ENCODE peak calls at places on chromosome 16, in nine cellular contexts. W is GM23248; Q is neural progenitor cell; P is dorsolateral prefrontal cortex; L is heart right ventricle; U is CD8-positive, alpha-beta memory T cell; V is NB4; T is tibial nerve; D is esophagus squamous epithelium. B is an unnamed sample.

GRCh38 chr16:53636978-53637377 is 66.7 kb downstream of the RPGRIP1L start:
- DNase-seq in W (no peak), Q (no peak), P (no peak), L (no peak), U (no peak), V (no peak), T (no peak), D (no peak), B (no peak)

GRCh38 chr16:77807-78443 is at the start of gene MPG:
- DNase-seq in W (peak; percentile 89), Q (peak; percentile 89), P (peak; percentile 81), L (peak; percentile 89), U (peak; percentile 71), V (peak; percentile 80), T (peak; percentile 80), D (no peak), B (no peak)

GRCh38 chr16:15607700-15608396 is 35.1 kb downstream of the MARF1 start:
- DNase-seq in W (peak; percentile 31), Q (no peak), P (no peak), L (peak; percentile 57), U (no peak), V (peak; percentile 29), T (peak; percentile 27), D (no peak), B (peak; percentile 17)

GRCh38 chr16:64657316-64658011 is 464.4 kb downstream of the CDH11 start:
- DNase-seq in W (peak; percentile 70), Q (no peak), P (no peak), L (no peak), U (no peak), V (no peak), T (no peak), D (no peak), B (peak; percentile 39)

GRCh38 chr16:82082097-82082496 is 47.0 kb downstream of the HSD17B2 start:
- DNase-seq in W (no peak), Q (no peak), P (no peak), L (no peak), U (no peak), V (no peak), T (no peak), D (no peak), B (no peak)

GRCh38 chr16:2846511-2847310 is 11.3 kb downstream of the PRSS22 start:
- DNase-seq in W (peak; percentile 81), Q (no peak), P (peak; percentile 22), L (no peak), U (no peak), V (no peak), T (no peak), D (no peak), B (peak; percentile 31)

GRCh38 chr16:75267631-75268264 is 16.3 kb upstream of the BCAR1 start:
- DNase-seq in W (peak; percentile 80), Q (no peak), P (no peak), L (peak; percentile 77), U (no peak), V (no peak), T (no peak), D (no peak), B (no peak)

GRCh38 chr16:73505178-73505968 is 457.4 kb upstream of the ZFHX3 start:
- DNase-seq in W (no peak), Q (no peak), P (no peak), L (no peak), U (no peak), V (no peak), T (no peak), D (no peak), B (no peak)

GRCh38 chr16:53089434-53090270 is 34.9 kb downstream of the CHD9 start:
- DNase-seq in W (peak; percentile 49), Q (peak; percentile 65), P (no peak), L (peak; percentile 65), U (no peak), V (no peak), T (no peak), D (no peak), B (no peak)

GRCh38 chr16:85888405-85889331 is 10.3 kb upstream of the IRF8 start:
- DNase-seq in W (peak; percentile 78), Q (no peak), P (no peak), L (no peak), U (no peak), V (peak; percentile 93), T (no peak), D (no peak), B (peak; percentile 46)

DNA sequence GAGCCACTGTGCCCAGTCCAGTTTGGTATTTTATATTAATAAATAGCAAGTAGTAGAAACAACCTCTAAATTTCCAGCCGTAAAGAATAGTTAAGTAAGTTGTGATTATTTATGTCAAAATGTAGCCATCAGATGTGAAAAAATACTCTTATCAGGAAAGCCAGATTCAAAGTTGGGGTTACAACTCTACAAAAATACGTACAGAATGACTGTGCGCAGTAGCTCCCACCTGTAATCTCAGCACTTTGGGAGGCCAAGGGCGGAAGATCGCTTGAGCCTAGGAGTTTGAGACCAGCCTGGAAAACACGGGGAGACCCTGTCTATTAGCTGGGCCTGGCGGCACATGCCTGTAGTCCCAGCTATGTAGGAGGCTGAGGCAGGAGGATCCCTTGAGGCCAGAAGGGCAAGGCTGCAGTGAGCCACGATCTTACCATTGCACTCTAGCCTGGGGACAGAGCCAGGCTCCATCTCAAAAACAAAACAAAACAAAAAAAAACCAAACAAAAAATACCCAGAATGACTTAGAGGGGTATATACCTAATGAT is 1.7 kb downstream of the PDP2 start:
- DNase-seq in W (no peak), Q (no peak), P (no peak), L (no peak), U (no peak), V (no peak), T (no peak), D (no peak), B (no peak)
- H3K4me3 ChIP-seq in W (no peak overlapping the region), Q (no peak overlapping the region), P (no peak overlapping the region), L (no peak overlapping the region), U (no peak overlapping the region), V (peak overlapping the region; percentile 73), T (no peak overlapping the region), D (no peak overlapping the region), B (no peak overlapping the region)

GRCh38 chr16:56320081-56320480 is 105.3 kb downstream of the AMFR start:
- DNase-seq in W (no peak), Q (no peak), P (no peak), L (no peak), U (no peak), V (no peak), T (no peak), D (no peak), B (no peak)

GRCh38 chr16:56317998-56318912 is 107.1 kb downstream of the AMFR start:
- DNase-seq in W (peak; percentile 79), Q (peak; percentile 88), P (peak; percentile 91), L (peak; percentile 80), U (peak; percentile 65), V (peak; percentile 76), T (peak; percentile 83), D (no peak), B (peak; percentile 40)

GRCh38 chr16:56319391-56319790 is 106.0 kb downstream of the AMFR start:
- DNase-seq in W (no peak), Q (no peak), P (no peak), L (no peak), U (no peak), V (no peak), T (no peak), D (no peak), B (no peak)

GRCh38 chr16:56321571-56321970 is 103.8 kb downstream of the AMFR start:
- DNase-seq in W (no peak), Q (no peak), P (no peak), L (no peak), U (no peak), V (no peak), T (no peak), D (no peak), B (no peak)

DNA sequence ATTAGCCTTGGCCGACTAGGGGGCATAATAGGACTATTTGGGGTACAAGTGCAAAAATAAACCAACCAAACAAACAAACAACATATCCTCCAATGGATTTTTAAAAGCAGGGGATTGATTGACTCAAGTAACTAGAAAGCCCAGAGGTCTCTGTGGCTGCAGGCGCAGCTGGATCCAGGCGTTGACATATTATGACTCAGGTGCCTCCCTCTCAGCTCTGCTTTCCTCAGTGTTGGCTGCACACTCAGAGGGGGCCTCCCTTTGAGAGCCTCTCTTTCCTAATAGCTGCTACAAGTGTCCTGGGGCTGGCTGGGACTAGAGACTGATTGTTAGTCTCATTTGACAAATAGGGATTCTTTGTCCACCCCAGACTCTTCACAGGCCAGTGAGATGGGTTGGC is 104.2 kb downstream of the AMFR start:
- DNase-seq in W (peak; percentile 13), Q (no peak), P (no peak), L (no peak), U (no peak), V (peak; percentile 75), T (no peak), D (no peak), B (no peak)
- H3K4me3 ChIP-seq in W (no peak overlapping the region), Q (no peak overlapping the region), P (no peak overlapping the region), L (no peak overlapping the region), U (no peak overlapping the region), V (no peak overlapping the region), T (no peak overlapping the region), D (no peak overlapping the region), B (no peak overlapping the region)

GRCh38 chr16:31404353-31405064 is 11.4 kb downstream of the ITGAD start:
- DNase-seq in W (peak; percentile 15), Q (no peak), P (no peak), L (no peak), U (no peak), V (peak; percentile 18), T (no peak), D (no peak), B (no peak)
- H3K4me3 ChIP-seq in W (peak overlapping the region; percentile 50), Q (no peak overlapping the region), P (no peak overlapping the region), L (peak overlapping the region; percentile 26), U (no peak overlapping the region), V (no peak overlapping the region), T (no peak overlapping the region), D (no peak overlapping the region), B (peak overlapping the region; percentile 11)

DNA sequence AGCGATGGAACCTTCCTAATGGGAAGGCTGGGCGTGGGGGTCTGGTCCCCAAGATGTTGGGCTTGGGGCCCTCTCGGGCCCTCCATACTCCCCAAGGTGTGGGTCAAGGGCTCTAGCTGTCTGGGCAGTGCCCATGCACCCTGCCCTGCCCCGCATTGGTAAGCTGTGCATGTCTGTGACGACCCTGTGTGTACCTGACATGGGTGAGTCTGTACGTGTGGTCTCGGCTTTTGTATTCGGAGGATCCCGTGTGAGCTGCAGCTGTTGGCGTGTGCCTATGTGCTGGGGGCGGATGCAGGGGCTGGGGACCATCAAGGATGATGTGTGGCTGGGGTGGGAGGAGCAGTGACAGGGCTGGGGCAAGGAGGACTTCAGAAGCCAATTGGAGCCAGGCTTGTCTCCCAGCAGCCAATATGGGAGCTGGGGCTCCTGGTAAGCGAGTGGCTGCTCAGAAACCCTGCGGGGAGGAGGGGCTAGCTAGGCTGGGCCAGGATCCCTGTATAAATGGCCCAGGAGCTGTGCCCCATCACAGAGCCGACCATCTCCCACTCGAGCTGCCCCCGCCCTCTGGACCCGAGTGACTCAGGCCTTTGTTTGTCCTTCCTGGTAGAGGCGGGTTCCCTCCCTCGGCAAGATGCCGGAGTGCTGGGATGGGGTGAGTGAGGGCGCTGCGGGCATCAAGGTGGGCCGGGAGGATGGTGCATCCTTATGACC is at the start of gene NDRG4:
- DNase-seq in W (peak; percentile 79), Q (peak; percentile 91), P (peak; percentile 98), L (peak; percentile 58), U (no peak), V (peak; percentile 59), T (no peak), D (no peak), B (peak; percentile 77)
- H3K4me3 ChIP-seq in W (peak within 1 kb of the TSS; percentile 56), Q (peak within 1 kb of the TSS; percentile 56), P (peak within 1 kb of the TSS; percentile 72), L (no peak within 1 kb of the TSS), U (peak within 1 kb of the TSS; percentile 58), V (no peak within 1 kb of the TSS), T (peak within 1 kb of the TSS; percentile 45), D (peak within 1 kb of the TSS; percentile 58), B (peak within 1 kb of the TSS; percentile 63)

GRCh38 chr16:87880117-87880696 is 10.9 kb upstream of the SLC7A5 start:
- DNase-seq in W (no peak), Q (no peak), P (no peak), L (no peak), U (no peak), V (no peak), T (no peak), D (no peak), B (no peak)
- H3K4me3 ChIP-seq in W (no peak overlapping the region), Q (no peak overlapping the region), P (no peak overlapping the region), L (no peak overlapping the region), U (no peak overlapping the region), V (no peak overlapping the region), T (no peak overlapping the region), D (no peak overlapping the region), B (no peak overlapping the region)

B was measured in skeletal muscle cell.